ENCODE peak calls at places on chromosome X, in seven cellular contexts. One of them, this sample, is unnamed.

GRCh38 chrX:151675121-151675746 is 20.0 kb upstream of the PRRG3 start:
- DNase-seq in mesendoderm: peak; percentile 8
- DNase-seq in H1: no peak
- DNase-seq in mesenchymal stem cell: no peak
- DNase-seq in H9: no peak
- DNase-seq in trophoblast cell: no peak
- DNase-seq in neuronal stem cell: no peak
- DNase-seq in this sample: no peak

GRCh38 chrX:82218361-82218760 is 1016.5 kb downstream of the SH3BGRL start:
- DNase-seq in H1: no peak
- DNase-seq in mesendoderm: peak; percentile 74
- DNase-seq in neuronal stem cell: peak; percentile 3
- DNase-seq in trophoblast cell: peak; percentile 68
- DNase-seq in H9: no peak
- DNase-seq in mesenchymal stem cell: peak; percentile 1
- DNase-seq in this sample: peak; percentile 0

GRCh38 chrX:68830486-68831404 is 1.9 kb downstream of the EFNB1 start:
- DNase-seq in mesenchymal stem cell: no peak
- DNase-seq in mesendoderm: no peak
- DNase-seq in trophoblast cell: no peak
- DNase-seq in neuronal stem cell: no peak
- DNase-seq in H9: peak; percentile 22
- DNase-seq in H1: peak; percentile 43
- DNase-seq in this sample: no peak

GRCh38 chrX:72045552-72046277 is 86.0 kb downstream of the RTL5 start:
- DNase-seq in mesendoderm: peak; percentile 89
- DNase-seq in H9: peak; percentile 78
- DNase-seq in trophoblast cell: no peak
- DNase-seq in H1: no peak
- DNase-seq in mesenchymal stem cell: no peak
- DNase-seq in neuronal stem cell: no peak
- DNase-seq in this sample: no peak

GRCh38 chrX:69556094-69557011 is 52.2 kb downstream of the NALF2 start:
- DNase-seq in H1: peak; percentile 52
- DNase-seq in trophoblast cell: peak; percentile 55
- DNase-seq in mesenchymal stem cell: peak; percentile 5
- DNase-seq in H9: peak; percentile 88
- DNase-seq in mesendoderm: peak; percentile 99
- DNase-seq in neuronal stem cell: peak; percentile 31
- DNase-seq in this sample: no peak

GRCh38 chrX:13383907-13384306 is 64.1 kb upstream of the ATXN3L start:
- DNase-seq in mesendoderm: no peak
- DNase-seq in H1: no peak
- DNase-seq in mesenchymal stem cell: no peak
- DNase-seq in H9: no peak
- DNase-seq in trophoblast cell: no peak
- DNase-seq in neuronal stem cell: no peak
- DNase-seq in this sample: no peak

GRCh38 chrX:102345916-102346315 is 93.9 kb downstream of the NXF2B start:
- DNase-seq in trophoblast cell: peak; percentile 85
- DNase-seq in mesenchymal stem cell: peak; percentile 34
- DNase-seq in H1: peak; percentile 67
- DNase-seq in neuronal stem cell: peak; percentile 31
- DNase-seq in mesendoderm: peak; percentile 48
- DNase-seq in H9: peak; percentile 68
- DNase-seq in this sample: peak; percentile 34

GRCh38 chrX:108511721-108512120 is 72.1 kb downstream of the COL4A5 start:
- DNase-seq in trophoblast cell: no peak
- DNase-seq in H1: no peak
- DNase-seq in neuronal stem cell: no peak
- DNase-seq in H9: no peak
- DNase-seq in mesendoderm: no peak
- DNase-seq in mesenchymal stem cell: no peak
- DNase-seq in this sample: peak; percentile 4

GRCh38 chrX:105315301-105315700 is 94.8 kb upstream of the TEX13A start:
- DNase-seq in mesendoderm: no peak
- DNase-seq in trophoblast cell: peak; percentile 70
- DNase-seq in H1: no peak
- DNase-seq in neuronal stem cell: no peak
- DNase-seq in H9: no peak
- DNase-seq in mesenchymal stem cell: no peak
- DNase-seq in this sample: peak; percentile 10

GRCh38 chrX:86171366-86171765 is 23.1 kb downstream of the DACH2 start:
- DNase-seq in neuronal stem cell: no peak
- DNase-seq in mesenchymal stem cell: peak; percentile 16
- DNase-seq in H1: peak; percentile 44
- DNase-seq in H9: peak; percentile 45
- DNase-seq in trophoblast cell: peak; percentile 23
- DNase-seq in mesendoderm: peak; percentile 78
- DNase-seq in this sample: peak; percentile 64

GRCh38 chrX:121000589-121000988 is 15.0 kb upstream of the CT47A1 start:
- DNase-seq in mesendoderm: peak; percentile 36
- DNase-seq in mesenchymal stem cell: no peak
- DNase-seq in H1: no peak
- DNase-seq in trophoblast cell: peak; percentile 65
- DNase-seq in neuronal stem cell: no peak
- DNase-seq in H9: no peak
- DNase-seq in this sample: no peak

GRCh38 chrX:80812176-80812575 is 2.5 kb upstream of the BRWD3 start:
- DNase-seq in mesendoderm: peak; percentile 76
- DNase-seq in H1: no peak
- DNase-seq in mesenchymal stem cell: peak; percentile 52
- DNase-seq in neuronal stem cell: peak; percentile 2
- DNase-seq in trophoblast cell: no peak
- DNase-seq in H9: peak; percentile 58
- DNase-seq in this sample: peak; percentile 19

GRCh38 chrX:103464774-103465117 is 54.5 kb downstream of the RAB40A start:
- DNase-seq in mesenchymal stem cell: peak; percentile 77
- DNase-seq in neuronal stem cell: peak; percentile 51
- DNase-seq in H1: peak; percentile 85
- DNase-seq in mesendoderm: peak; percentile 81
- DNase-seq in H9: peak; percentile 79
- DNase-seq in trophoblast cell: peak; percentile 92
- DNase-seq in this sample: peak; percentile 72

GRCh38 chrX:19514791-19515614 is at the start of gene MAP3K15:
- DNase-seq in H1: peak; percentile 56
- DNase-seq in H9: peak; percentile 50
- DNase-seq in neuronal stem cell: no peak
- DNase-seq in mesenchymal stem cell: peak; percentile 6
- DNase-seq in mesendoderm: peak; percentile 53
- DNase-seq in trophoblast cell: peak; percentile 48
- DNase-seq in this sample: no peak

GRCh38 chrX:9867214-9867613 is 81.0 kb downstream of the SHROOM2 start:
- DNase-seq in H9: no peak
- DNase-seq in mesendoderm: no peak
- DNase-seq in mesenchymal stem cell: no peak
- DNase-seq in H1: no peak
- DNase-seq in trophoblast cell: no peak
- DNase-seq in neuronal stem cell: no peak
- DNase-seq in this sample: no peak

GRCh38 chrX:19990225-19990518 is 689 bp downstream of the BCLAF3 start:
- DNase-seq in mesendoderm: no peak
- DNase-seq in trophoblast cell: peak; percentile 7
- DNase-seq in neuronal stem cell: no peak
- DNase-seq in H9: no peak
- DNase-seq in mesenchymal stem cell: peak; percentile 5
- DNase-seq in H1: no peak
- DNase-seq in this sample: no peak

GRCh38 chrX:87299563-87300160 is 217.9 kb upstream of the KLHL4 start:
- DNase-seq in H1: no peak
- DNase-seq in H9: no peak
- DNase-seq in neuronal stem cell: peak; percentile 1
- DNase-seq in mesenchymal stem cell: peak; percentile 1
- DNase-seq in mesendoderm: peak; percentile 3
- DNase-seq in trophoblast cell: peak; percentile 49
- DNase-seq in this sample: peak; percentile 8

GRCh38 chrX:37454537-37455285 is 105.5 kb downstream of the PRRG1 start:
- DNase-seq in trophoblast cell: peak; percentile 67
- DNase-seq in H9: peak; percentile 48
- DNase-seq in mesendoderm: peak; percentile 66
- DNase-seq in neuronal stem cell: no peak
- DNase-seq in mesenchymal stem cell: no peak
- DNase-seq in H1: no peak
- DNase-seq in this sample: peak; percentile 29

GRCh38 chrX:42094208-42094607 is 170.9 kb upstream of the CASK start:
- DNase-seq in neuronal stem cell: no peak
- DNase-seq in mesenchymal stem cell: peak; percentile 34
- DNase-seq in trophoblast cell: no peak
- DNase-seq in H9: no peak
- DNase-seq in mesendoderm: no peak
- DNase-seq in H1: no peak
- DNase-seq in this sample: peak; percentile 7

GRCh38 chrX:115606861-115607260 is 45.9 kb downstream of the PLS3 start:
- DNase-seq in H1: no peak
- DNase-seq in mesendoderm: peak; percentile 39
- DNase-seq in neuronal stem cell: no peak
- DNase-seq in H9: peak; percentile 35
- DNase-seq in trophoblast cell: peak; percentile 82
- DNase-seq in mesenchymal stem cell: no peak
- DNase-seq in this sample: no peak

GRCh38 chrX:53316121-53316859 is 34.9 kb upstream of the IQSEC2 start:
- DNase-seq in trophoblast cell: no peak
- DNase-seq in mesenchymal stem cell: no peak
- DNase-seq in mesendoderm: no peak
- DNase-seq in H1: no peak
- DNase-seq in neuronal stem cell: no peak
- DNase-seq in H9: no peak
- DNase-seq in this sample: no peak

GRCh38 chrX:41922125-41922521 is 1.2 kb downstream of the CASK start:
- DNase-seq in H1: no peak
- DNase-seq in neuronal stem cell: no peak
- DNase-seq in H9: no peak
- DNase-seq in mesendoderm: no peak
- DNase-seq in mesenchymal stem cell: peak; percentile 52
- DNase-seq in trophoblast cell: peak; percentile 5
- DNase-seq in this sample: peak; percentile 27

GRCh38 chrX:103398321-103398937 is 22.1 kb downstream of the BEX3 start:
- DNase-seq in neuronal stem cell: no peak
- DNase-seq in H1: no peak
- DNase-seq in mesenchymal stem cell: peak; percentile 86
- DNase-seq in trophoblast cell: peak; percentile 37
- DNase-seq in mesendoderm: no peak
- DNase-seq in H9: no peak
- DNase-seq in this sample: peak; percentile 86

GRCh38 chrX:71171110-71171801 is 26.6 kb downstream of the NLGN3 start:
- DNase-seq in mesenchymal stem cell: no peak
- DNase-seq in mesendoderm: no peak
- DNase-seq in H1: no peak
- DNase-seq in trophoblast cell: no peak
- DNase-seq in neuronal stem cell: no peak
- DNase-seq in H9: no peak
- DNase-seq in this sample: no peak

GRCh38 chrX:43225626-43226328 is 430.3 kb upstream of the MAOA start:
- DNase-seq in H9: no peak
- DNase-seq in trophoblast cell: peak; percentile 77
- DNase-seq in H1: no peak
- DNase-seq in neuronal stem cell: no peak
- DNase-seq in mesenchymal stem cell: no peak
- DNase-seq in mesendoderm: no peak
- DNase-seq in this sample: no peak

GRCh38 chrX:153930011-153930910 is 4.2 kb upstream of the ARHGAP4 start:
- DNase-seq in trophoblast cell: no peak
- DNase-seq in H9: no peak
- DNase-seq in mesenchymal stem cell: no peak
- DNase-seq in H1: no peak
- DNase-seq in neuronal stem cell: no peak
- DNase-seq in mesendoderm: no peak
- DNase-seq in this sample: no peak
- H3K18ac ChIP-seq in trophoblast cell: no peak overlapping the region
- H3K18ac ChIP-seq in H9: no peak overlapping the region
- H3K18ac ChIP-seq in mesenchymal stem cell: no peak overlapping the region
- H3K18ac ChIP-seq in H1: no peak overlapping the region
- H3K18ac ChIP-seq in neuronal stem cell: no peak overlapping the region
- H3K18ac ChIP-seq in mesendoderm: no peak overlapping the region
- H3K18ac ChIP-seq in this sample: no peak overlapping the region

DNA sequence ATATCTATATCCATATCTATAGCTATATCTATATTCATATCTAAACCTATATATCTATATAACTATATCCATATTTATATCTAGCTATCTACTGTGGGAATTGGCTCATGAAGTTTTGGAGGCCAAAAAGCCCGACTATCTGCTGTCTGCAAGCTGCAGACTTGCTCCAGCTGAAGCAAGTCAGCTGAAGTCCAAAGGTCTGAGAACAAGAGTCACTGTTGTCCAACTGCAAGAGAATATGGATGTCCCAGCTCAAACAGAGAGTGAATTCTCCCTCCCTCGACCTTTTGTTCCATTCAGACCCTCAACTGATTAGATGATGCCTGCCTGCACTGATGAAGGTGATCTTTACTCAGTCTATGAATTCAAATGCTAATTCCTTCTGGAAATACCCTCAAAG is 63.3 kb upstream of the VCX start:
- DNase-seq in trophoblast cell: no peak
- DNase-seq in mesenchymal stem cell: no peak
- DNase-seq in neuronal stem cell: no peak
- DNase-seq in H1: no peak
- DNase-seq in H9: no peak
- DNase-seq in mesendoderm: no peak
- DNase-seq in this sample: no peak
- H3K9ac ChIP-seq in trophoblast cell: no peak overlapping the region
- H3K9ac ChIP-seq in mesenchymal stem cell: no peak overlapping the region
- H3K9ac ChIP-seq in neuronal stem cell: no peak overlapping the region
- H3K9ac ChIP-seq in H1: no peak overlapping the region
- H3K9ac ChIP-seq in H9: no peak overlapping the region
- H3K9ac ChIP-seq in mesendoderm: no peak overlapping the region
- H3K9ac ChIP-seq in this sample: no peak overlapping the region

GRCh38 chrX:137999071-137999470 is 433.1 kb downstream of the ZIC3 start:
- DNase-seq in mesenchymal stem cell: no peak
- DNase-seq in trophoblast cell: no peak
- DNase-seq in H9: no peak
- DNase-seq in neuronal stem cell: no peak
- DNase-seq in mesendoderm: no peak
- DNase-seq in H1: no peak
- DNase-seq in this sample: no peak
- H2BK120ac ChIP-seq in mesenchymal stem cell: no peak overlapping the region
- H2BK120ac ChIP-seq in trophoblast cell: no peak overlapping the region
- H2BK120ac ChIP-seq in H9: no peak overlapping the region
- H2BK120ac ChIP-seq in neuronal stem cell: no peak overlapping the region
- H2BK120ac ChIP-seq in mesendoderm: no peak overlapping the region
- H2BK120ac ChIP-seq in H1: no peak overlapping the region
- H2BK120ac ChIP-seq in this sample: no peak overlapping the region

GRCh38 chrX:107167163-107167921 is 38.9 kb downstream of the NUP62CL start:
- DNase-seq in H9: no peak
- DNase-seq in mesenchymal stem cell: no peak
- DNase-seq in mesendoderm: no peak
- DNase-seq in H1: no peak
- DNase-seq in neuronal stem cell: no peak
- DNase-seq in trophoblast cell: no peak
- DNase-seq in this sample: no peak
- H3K18ac ChIP-seq in H9: no peak overlapping the region
- H3K18ac ChIP-seq in mesenchymal stem cell: no peak overlapping the region
- H3K18ac ChIP-seq in mesendoderm: no peak overlapping the region
- H3K18ac ChIP-seq in H1: no peak overlapping the region
- H3K18ac ChIP-seq in neuronal stem cell: no peak overlapping the region
- H3K18ac ChIP-seq in trophoblast cell: no peak overlapping the region
- H3K18ac ChIP-seq in this sample: no peak overlapping the region

This sample was measured in IMR-90.